ENCODE peak calls at places on chromosomes 13 and 19, in six cellular contexts. O, I, G, R, C and M are unnamed samples.

GRCh38 chr19:44548736-44549135 is 19.3 kb upstream of the CEACAM20 start:
- DNase-seq in G (no peak), O (peak), C (no peak), I (no peak), R (no peak), M (no peak)

GRCh38 chr19:34881982-34882381 is 44.7 kb upstream of the ZNF30 start:
- DNase-seq in C (no peak), R (no peak), I (no peak), O (no peak), G (no peak), M (no peak)

GRCh38 chr13:32737111-32737571 is 150.9 kb downstream of the PDS5B start:
- DNase-seq in G (no peak), I (no peak), R (no peak), C (no peak), O (no peak), M (no peak)

GRCh38 chr19:2547721-2548120 is 71.8 kb downstream of the GADD45B start:
- DNase-seq in G (peak), C (no peak), I (no peak), O (no peak), R (no peak), M (no peak)

GRCh38 chr13:25902946-25903345 is 148.9 kb downstream of the SHISA2 start:
- DNase-seq in O (no peak), R (no peak), I (no peak), G (no peak), C (no peak), M (no peak)

GRCh38 chr13:35179920-35180663 is 238.0 kb downstream of the NBEA start:
- DNase-seq in I (no peak), C (no peak), G (no peak), O (no peak), R (no peak), M (no peak)

GRCh38 chr19:34757441-34757840 is 15.6 kb downstream of the ZNF599 start:
- DNase-seq in C (no peak), O (no peak), G (no peak), I (no peak), R (no peak), M (no peak)

GRCh38 chr19:2983351-2984195 is 6.2 kb downstream of the TLE6 start:
- DNase-seq in O (peak), C (peak), I (peak), G (peak), R (no peak), M (peak)

GRCh38 chr19:46955114-46955812 is 64.4 kb upstream of the NPAS1 start:
- DNase-seq in G (no peak), R (no peak), C (no peak), O (no peak), I (no peak), M (no peak)

GRCh38 chr19:15318241-15318691 is 14.1 kb downstream of the BRD4 start:
- DNase-seq in C (no peak), G (no peak), O (no peak), I (no peak), R (no peak), M (no peak)

GRCh38 chr13:41596190-41596589 is 138.8 kb downstream of the RGCC start:
- DNase-seq in G (no peak), R (no peak), I (no peak), C (no peak), O (no peak), M (no peak)

GRCh38 chr19:14517446-14517839 is 754 bp downstream of the DNAJB1 start:
- DNase-seq in G (no peak), C (no peak), I (no peak), O (no peak), R (no peak), M (no peak)

GRCh38 chr13:41398494-41399190 is 58.7 kb upstream of the RGCC start:
- DNase-seq in O (no peak), C (no peak), I (no peak), G (no peak), R (no peak), M (no peak)

GRCh38 chr13:25879466-25879865 is 172.3 kb downstream of the SHISA2 start:
- DNase-seq in I (no peak), G (no peak), R (no peak), O (no peak), C (no peak), M (no peak)

GRCh38 chr19:13004273-13004672 is 9.0 kb downstream of the NFIX start:
- DNase-seq in G (no peak), O (no peak), C (no peak), R (no peak), I (no peak), M (no peak)

GRCh38 chr19:40419066-40419612 is 6.0 kb upstream of the PRX start:
- DNase-seq in O (no peak), G (no peak), I (no peak), C (no peak), R (no peak), M (no peak)

GRCh38 chr19:42270346-42271044 is 1.4 kb downstream of the CIC start:
- DNase-seq in C (peak), R (no peak), G (peak), I (peak), O (no peak), M (no peak)

GRCh38 chr13:50170447-50171037 is 155.3 kb downstream of the KCNRG start:
- DNase-seq in O (no peak), I (no peak), R (no peak), C (no peak), G (no peak), M (no peak)

GRCh38 chr19:18514800-18515682 is 6.8 kb downstream of the ELL start:
- DNase-seq in R (no peak), C (no peak), O (peak), I (peak), G (peak), M (no peak)

GRCh38 chr13:27788271-27788670 is 4.0 kb upstream of the GSX1 start:
- DNase-seq in O (no peak), G (no peak), R (no peak), I (no peak), C (no peak), M (no peak)

GRCh38 chr13:27783111-27783510 is 9.2 kb upstream of the GSX1 start:
- DNase-seq in R (no peak), I (no peak), C (no peak), O (no peak), G (no peak), M (no peak)
- TF ChIP-seq CTCF in R (no peak), I (no peak), C (peak), O (peak), G (no peak), M (no peak)

GRCh38 chr13:48826039-48826438 is 149.7 kb upstream of the FNDC3A start:
- DNase-seq in I (no peak), C (no peak), O (no peak), R (no peak), G (no peak), M (no peak)
- TF ChIP-seq CTCF in I (no peak), C (no peak), O (no peak), R (no peak), G (no peak), M (no peak)

GRCh38 chr13:108346376-108346775 is 76.9 kb downstream of the TNFSF13B start:
- DNase-seq in O (no peak), I (no peak), C (no peak), G (no peak), R (no peak), M (no peak)

GRCh38 chr13:108345016-108345415 is 75.5 kb downstream of the TNFSF13B start:
- DNase-seq in O (no peak), G (no peak), I (no peak), R (no peak), C (no peak), M (no peak)

DNA sequence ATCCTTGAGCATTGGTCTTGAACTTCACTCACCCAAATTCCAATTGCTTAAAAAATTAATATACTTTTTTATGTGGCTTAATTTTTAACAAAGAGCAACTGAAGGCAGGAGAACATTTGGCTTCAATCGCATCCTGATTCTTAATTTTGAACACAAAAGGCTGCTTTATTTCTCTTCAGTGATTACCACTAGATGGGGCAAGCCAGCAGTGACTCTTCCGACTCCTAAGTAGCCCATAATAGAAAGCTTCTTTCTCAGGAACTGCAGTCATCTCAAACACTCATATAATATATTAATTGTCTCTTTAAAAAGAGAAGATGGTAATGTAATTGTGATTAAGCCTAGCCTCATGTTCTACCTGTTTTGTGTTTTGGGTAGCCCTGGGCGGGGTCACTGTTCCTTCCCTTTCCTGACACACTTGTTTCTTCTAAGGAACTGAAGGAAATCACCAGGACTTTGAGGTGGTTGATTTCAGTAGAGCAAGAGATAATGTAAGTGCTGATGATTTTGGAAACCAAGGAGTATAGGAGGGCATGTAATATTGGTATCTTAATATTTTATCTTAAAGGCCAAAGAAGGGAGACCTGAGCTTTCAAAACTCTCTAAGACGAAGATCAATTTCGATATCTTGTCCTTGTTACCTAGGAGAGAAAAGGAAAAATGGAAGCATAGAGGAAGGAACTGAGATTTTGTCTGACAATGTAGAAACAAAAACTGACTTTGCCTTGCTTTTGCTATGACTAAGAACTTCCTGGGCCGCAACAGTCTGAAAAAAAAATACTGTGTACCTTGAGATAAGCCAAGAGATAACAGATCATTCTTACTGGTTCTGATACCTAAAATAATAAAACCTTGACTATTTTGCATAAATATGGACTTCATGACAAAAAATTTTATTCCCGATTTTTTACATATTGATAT is 73.1 kb downstream of the TNFSF13B start:
- DNase-seq in C (no peak), O (no peak), R (no peak), I (no peak), G (no peak), M (no peak)
- TF ChIP-seq CTCF in C (peak), O (peak), R (peak), I (peak), G (peak), M (no peak)

GRCh38 chr19:38267780-38268430 is 3.5 kb downstream of the SPINT2 start:
- DNase-seq in G (no peak), I (no peak), O (no peak), C (no peak), R (no peak), M (no peak)

GRCh38 chr19:38265213-38265861 is 964 bp downstream of the SPINT2 start:
- DNase-seq in C (no peak), R (no peak), I (no peak), G (peak), O (no peak), M (no peak)

GRCh38 chr19:38266981-38267597 is 2.7 kb downstream of the SPINT2 start:
- DNase-seq in I (no peak), O (peak), G (peak), R (no peak), C (no peak), M (no peak)

GRCh38 chr19:38264486-38265212 is at the start of gene SPINT2:
- DNase-seq in C (peak), R (peak), G (no peak), I (no peak), O (no peak), M (peak)

DNA sequence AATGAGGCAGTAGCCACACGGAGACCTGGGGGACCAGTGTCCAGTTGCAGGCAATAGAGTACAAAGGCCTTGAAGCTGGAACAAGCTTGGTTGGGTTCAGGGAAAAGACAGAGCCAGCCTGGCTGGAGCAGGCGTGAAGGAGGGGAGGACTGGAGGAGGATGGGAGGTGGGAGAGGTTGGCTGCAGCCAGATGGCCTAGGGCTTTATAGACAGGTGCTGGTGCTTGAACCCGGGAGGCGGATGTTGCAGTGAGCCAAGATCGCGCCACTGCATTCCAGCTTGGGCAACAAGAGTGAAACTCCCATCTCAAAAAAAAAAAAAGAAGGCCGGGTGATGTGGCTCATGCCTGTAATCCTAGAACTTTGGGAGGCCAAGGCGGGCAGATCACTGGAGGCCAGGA is 1.7 kb downstream of the SPINT2 start:
- DNase-seq in C (no peak), R (no peak), G (peak), I (no peak), O (no peak), M (no peak)
- TF ChIP-seq CTCF in C (no peak), R (no peak), G (no peak), I (no peak), O (no peak), M (no peak)

DNA sequence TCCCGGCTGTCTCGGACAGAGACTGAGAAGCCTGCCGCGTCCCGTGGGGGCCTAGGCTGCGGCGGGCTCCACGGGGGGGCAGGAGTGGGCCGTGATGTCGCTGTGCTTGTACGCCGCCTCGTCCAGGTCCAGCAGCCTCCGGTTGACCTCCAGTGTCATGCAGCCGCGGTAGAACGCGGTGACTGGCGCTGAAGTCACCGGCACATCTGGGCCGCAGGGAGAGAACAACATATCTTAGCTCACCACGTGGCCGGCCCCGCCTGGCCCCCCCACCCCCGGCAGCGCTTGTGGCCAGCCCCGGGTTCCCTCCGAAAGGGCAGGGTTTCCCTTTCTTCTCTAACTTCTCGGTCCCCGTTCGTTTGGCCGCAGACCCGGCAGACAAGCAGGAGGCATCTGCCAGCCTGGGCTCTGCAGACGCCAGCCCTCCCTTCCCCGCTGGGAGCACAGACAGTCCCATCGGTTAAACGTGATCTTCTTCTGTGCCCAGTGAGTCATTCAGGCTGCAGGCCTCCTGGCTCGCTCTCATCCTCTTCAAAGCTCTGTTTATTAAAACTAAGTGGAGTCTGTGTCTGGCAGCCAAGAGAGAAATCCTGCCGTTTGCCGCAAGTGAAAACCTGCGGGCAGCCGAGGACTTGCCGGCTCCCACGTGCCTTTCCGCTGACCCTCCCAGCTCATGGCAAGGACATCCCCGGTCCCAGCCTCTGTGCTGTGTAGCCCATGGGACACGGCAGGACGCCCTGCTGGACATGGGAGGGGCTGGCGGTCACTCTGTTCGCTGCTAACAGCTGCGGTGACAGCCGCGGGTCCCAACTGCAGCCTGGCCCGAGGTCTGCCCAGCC is 42.8 kb downstream of the GAS6 start:
- DNase-seq in R (peak), G (no peak), C (peak), O (peak), I (peak), M (no peak)
- TF ChIP-seq CTCF in R (no peak), G (no peak), C (peak), O (no peak), I (peak), M (no peak)

GRCh38 chr13:51814825-51815650 is 11.1 kb upstream of the DHRS12 start:
- DNase-seq in I (peak), R (peak), G (no peak), C (peak), O (no peak), M (peak)
- TF ChIP-seq CTCF in I (peak), R (peak), G (peak), C (peak), O (peak), M (peak)

GRCh38 chr19:33403221-33403972 is 29.9 kb downstream of the CEBPG start:
- DNase-seq in G (peak), O (no peak), I (peak), R (no peak), C (peak), M (no peak)
- TF ChIP-seq CTCF in G (no peak), O (no peak), I (no peak), R (no peak), C (no peak), M (no peak)